ENCODE peak calls at places on chromosomes 12 and 14, in six cellular contexts. I is WTC11; O is fibroblast of the aortic adventitia; H is CD8-positive, alpha-beta T cell; G is K562; P is tibial nerve. V is an unnamed sample.

GRCh38 chr14:94864421-94865195 is 94.7 kb upstream of the GSC start:
- DNase-seq in I (peak), O (no peak), H (no peak), G (no peak), P (no peak), V (no peak)

GRCh38 chr12:12717586-12718381 is 616 bp downstream of the CDKN1B start:
- DNase-seq in I (peak), O (peak), H (peak), G (no peak), P (peak), V (no peak)

GRCh38 chr14:23430733-23431105 is 4.7 kb downstream of the MYH7 start:
- DNase-seq in I (no peak), O (no peak), H (no peak), G (no peak), P (no peak), V (no peak)

GRCh38 chr12:2027379-2027778 is 23.1 kb upstream of the DCP1B start:
- DNase-seq in I (no peak), O (peak), H (no peak), G (no peak), P (no peak), V (no peak)

GRCh38 chr12:6927999-6928702 is 392 bp downstream of the ATN1 start:
- DNase-seq in I (no peak), O (no peak), H (no peak), G (peak), P (no peak), V (peak)

GRCh38 chr12:94074970-94075695 is 73.2 kb upstream of the PLXNC1 start:
- DNase-seq in I (no peak), O (peak), H (no peak), G (peak), P (peak), V (peak)

GRCh38 chr14:97077253-97077653 is 280.1 kb downstream of the VRK1 start:
- DNase-seq in I (no peak), O (peak), H (peak), G (peak), P (peak), V (peak)

GRCh38 chr12:450438-450837 is 9.3 kb upstream of the B4GALNT3 start:
- DNase-seq in I (no peak), O (no peak), H (no peak), G (peak), P (no peak), V (no peak)

GRCh38 chr12:76445469-76445868 is 97.3 kb upstream of the BBS10 start:
- DNase-seq in I (no peak), O (peak), H (no peak), G (no peak), P (no peak), V (no peak)

GRCh38 chr14:22845821-22846625 is 9.6 kb downstream of the MMP14 start:
- DNase-seq in I (no peak), O (no peak), H (no peak), G (no peak), P (no peak), V (no peak)

GRCh38 chr12:26373606-26374495 is 178.5 kb downstream of the SSPN start:
- DNase-seq in I (no peak), O (no peak), H (no peak), G (no peak), P (no peak), V (no peak)

GRCh38 chr12:104680070-104680469 is 223.3 kb downstream of the CHST11 start:
- DNase-seq in I (no peak), O (no peak), H (no peak), G (no peak), P (no peak), V (peak)

GRCh38 chr12:11510671-11511070 is 115.3 kb upstream of the PRB2 start:
- DNase-seq in I (no peak), O (no peak), H (no peak), G (no peak), P (no peak), V (no peak)

GRCh38 chr14:103074699-103075341 is 9.2 kb upstream of the LBHD2 start:
- DNase-seq in I (no peak), O (peak), H (no peak), G (peak), P (peak), V (no peak)

GRCh38 chr14:74619672-74620131 is 7.7 kb upstream of the LTBP2 start:
- DNase-seq in I (no peak), O (peak), H (no peak), G (peak), P (peak), V (no peak)

GRCh38 chr12:45279916-45280547 is 64.1 kb downstream of the ANO6 start:
- DNase-seq in I (no peak), O (no peak), H (no peak), G (peak), P (no peak), V (no peak)

GRCh38 chr14:77144412-77145115 is 3.0 kb upstream of the ZDHHC22 start:
- DNase-seq in I (no peak), O (no peak), H (no peak), G (no peak), P (no peak), V (no peak)

GRCh38 chr14:74135386-74135785 is 50.6 kb downstream of the LIN52 start:
- DNase-seq in I (no peak), O (peak), H (no peak), G (no peak), P (no peak), V (no peak)

GRCh38 chr12:4809449-4810218 is 89.4 kb downstream of the GALNT8 start:
- DNase-seq in I (peak), O (no peak), H (no peak), G (no peak), P (no peak), V (peak)

GRCh38 chr12:128077917-128078298 is 189.1 kb upstream of the TMEM132C start:
- DNase-seq in I (no peak), O (no peak), H (no peak), G (no peak), P (no peak), V (no peak)

GRCh38 chr12:59079472-59079871 is 159.2 kb upstream of the LRIG3 start:
- DNase-seq in I (no peak), O (no peak), H (no peak), G (no peak), P (no peak), V (no peak)

GRCh38 chr14:104358528-104359300 is 220.3 kb downstream of the KIF26A start:
- DNase-seq in I (no peak), O (no peak), H (no peak), G (no peak), P (no peak), V (no peak)

GRCh38 chr14:24984846-24985589 is 64.9 kb downstream of the STXBP6 start:
- DNase-seq in I (no peak), O (no peak), H (no peak), G (peak), P (no peak), V (no peak)

GRCh38 chr14:24979725-24980239 is 70.2 kb downstream of the STXBP6 start:
- DNase-seq in I (no peak), O (no peak), H (no peak), G (no peak), P (no peak), V (no peak)

GRCh38 chr14:24986206-24986893 is 63.6 kb downstream of the STXBP6 start:
- DNase-seq in I (no peak), O (no peak), H (no peak), G (no peak), P (no peak), V (no peak)

GRCh38 chr14:24978862-24979724 is 70.9 kb downstream of the STXBP6 start:
- DNase-seq in I (no peak), O (no peak), H (no peak), G (no peak), P (no peak), V (peak)

DNA sequence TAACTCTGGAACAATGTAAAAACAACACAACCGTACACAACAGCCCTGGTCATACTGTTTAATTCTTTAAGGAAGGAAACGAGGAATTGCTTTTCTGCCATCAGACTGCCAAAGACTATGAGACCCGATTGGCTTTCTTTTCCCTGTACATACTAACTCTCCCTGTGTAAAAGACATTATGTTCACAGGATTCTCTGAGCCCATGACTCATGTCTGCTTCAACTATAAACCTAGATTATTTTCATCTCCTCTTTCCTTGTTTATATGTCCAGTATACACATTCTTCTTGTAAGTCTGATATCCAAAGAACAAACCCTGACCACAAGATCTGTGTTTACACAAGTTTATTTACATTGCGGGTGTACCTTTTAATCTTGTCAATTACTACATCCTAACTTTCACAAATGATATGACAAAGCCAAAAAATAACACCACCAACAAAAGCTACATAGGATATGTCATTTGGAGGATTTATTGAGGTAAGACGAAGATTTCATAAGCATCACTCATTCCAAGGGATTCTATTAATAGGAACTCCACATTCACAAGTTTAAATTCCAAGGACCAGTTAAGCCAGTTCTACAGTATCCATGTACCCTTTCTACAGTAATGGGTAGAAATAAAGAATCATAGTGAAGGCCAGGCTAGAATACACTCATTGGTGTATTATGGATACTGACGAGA is 67.3 kb downstream of the STXBP6 start:
- DNase-seq in I (no peak), O (peak), H (no peak), G (no peak), P (no peak), V (no peak)
- TF ChIP-seq CTCF in I (no peak), O (no peak), H (no peak), G (no peak), P (no peak), V (no peak)

GRCh38 chr14:58107947-58108552 is 44.0 kb downstream of the ARMH4 start:
- DNase-seq in I (peak), O (peak), H (no peak), G (peak), P (peak), V (peak)
- TF ChIP-seq CTCF in I (no peak), O (peak), H (peak), G (peak), P (peak), V (peak)

GRCh38 chr12:112782921-112783320 is 8.6 kb upstream of the RPH3A start:
- DNase-seq in I (no peak), O (no peak), H (no peak), G (no peak), P (no peak), V (no peak)

GRCh38 chr12:112792743-112793142 is 1.2 kb downstream of the RPH3A start:
- DNase-seq in I (no peak), O (no peak), H (no peak), G (no peak), P (no peak), V (no peak)

GRCh38 chr12:112782250-112782649 is 9.3 kb upstream of the RPH3A start:
- DNase-seq in I (no peak), O (no peak), H (no peak), G (no peak), P (no peak), V (no peak)

GRCh38 chr12:112792306-112792705 is 758 bp downstream of the RPH3A start:
- DNase-seq in I (no peak), O (no peak), H (no peak), G (no peak), P (no peak), V (no peak)

DNA sequence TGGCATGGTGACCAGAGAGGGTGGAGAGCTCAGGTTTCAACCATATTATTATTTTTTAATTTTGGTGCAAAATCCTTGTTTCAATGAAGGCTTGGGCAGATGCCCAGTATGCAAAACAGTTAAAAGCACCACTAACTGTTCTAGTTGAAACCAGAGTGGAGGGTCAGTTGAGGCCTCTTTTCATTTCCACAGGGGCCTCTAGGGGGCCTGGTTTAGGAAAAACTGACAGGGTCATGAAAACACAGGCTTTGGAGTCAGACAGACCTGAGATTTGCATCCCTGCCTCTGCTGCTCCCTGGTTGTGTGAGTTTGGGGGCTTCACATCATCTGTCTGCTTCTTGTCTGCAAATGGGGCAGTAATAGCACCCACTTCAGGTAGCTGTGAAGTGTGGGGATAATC is 3.3 kb upstream of the RPH3A start:
- DNase-seq in I (peak), O (no peak), H (no peak), G (peak), P (no peak), V (no peak)
- TF ChIP-seq CTCF in I (peak), O (no peak), H (no peak), G (peak), P (no peak), V (no peak)

GRCh38 chr14:70754989-70755388 is 54.3 kb downstream of the MAP3K9 start:
- DNase-seq in I (no peak), O (peak), H (no peak), G (no peak), P (no peak), V (no peak)
- TF ChIP-seq CTCF in I (no peak), O (no peak), H (no peak), G (no peak), P (no peak), V (no peak)

GRCh38 chr14:71166434-71166833 is 259.2 kb downstream of the PCNX1 start:
- DNase-seq in I (peak), O (peak), H (no peak), G (no peak), P (peak), V (peak)
- TF ChIP-seq CTCF in I (no peak), O (peak), H (no peak), G (peak), P (peak), V (peak)

GRCh38 chr14:90088160-90088559 is 26.4 kb downstream of the KCNK13 start:
- DNase-seq in I (no peak), O (no peak), H (no peak), G (no peak), P (no peak), V (no peak)
- TF ChIP-seq CTCF in I (no peak), O (no peak), H (no peak), G (no peak), P (no peak), V (no peak)

GRCh38 chr14:54502602-54503001 is 7.1 kb upstream of the CGRRF1 start:
- DNase-seq in I (no peak), O (peak), H (no peak), G (peak), P (no peak), V (no peak)

GRCh38 chr14:54501423-54501822 is 8.3 kb upstream of the CGRRF1 start:
- DNase-seq in I (no peak), O (no peak), H (no peak), G (no peak), P (no peak), V (no peak)

GRCh38 chr14:54498579-54498978 is 9.8 kb upstream of the GMFB start:
- DNase-seq in I (no peak), O (no peak), H (no peak), G (no peak), P (no peak), V (no peak)

GRCh38 chr14:54500744-54501143 is 9.0 kb upstream of the CGRRF1 start:
- DNase-seq in I (no peak), O (no peak), H (no peak), G (no peak), P (no peak), V (no peak)

GRCh38 chr14:54503476-54503875 is 6.2 kb upstream of the CGRRF1 start:
- DNase-seq in I (no peak), O (peak), H (no peak), G (no peak), P (no peak), V (no peak)
- TF ChIP-seq CTCF in I (no peak), O (peak), H (no peak), G (no peak), P (no peak), V (peak)

DNA sequence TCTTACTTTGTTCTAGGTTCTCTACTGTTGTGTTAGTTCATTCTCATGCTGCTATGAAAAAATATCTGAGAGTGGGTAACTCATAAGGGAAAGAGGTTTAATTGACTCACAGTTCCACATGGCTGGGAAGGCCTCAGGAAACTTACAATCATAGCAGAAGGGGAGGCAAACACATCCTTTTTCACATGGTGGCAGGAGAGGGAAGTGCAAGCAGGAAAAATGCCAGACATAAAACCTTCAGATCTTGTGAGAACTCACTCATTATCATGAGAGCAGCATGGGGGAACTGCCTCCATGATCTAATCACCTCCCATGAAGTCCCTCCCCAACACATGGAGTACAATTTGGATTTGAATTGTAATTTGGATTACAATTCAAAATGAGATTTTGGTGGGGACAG is 69.6 kb downstream of the MGST1 start:
- DNase-seq in I (no peak), O (no peak), H (no peak), G (no peak), P (no peak), V (no peak)
- TF ChIP-seq CTCF in I (no peak), O (no peak), H (no peak), G (no peak), P (no peak), V (no peak)

DNA sequence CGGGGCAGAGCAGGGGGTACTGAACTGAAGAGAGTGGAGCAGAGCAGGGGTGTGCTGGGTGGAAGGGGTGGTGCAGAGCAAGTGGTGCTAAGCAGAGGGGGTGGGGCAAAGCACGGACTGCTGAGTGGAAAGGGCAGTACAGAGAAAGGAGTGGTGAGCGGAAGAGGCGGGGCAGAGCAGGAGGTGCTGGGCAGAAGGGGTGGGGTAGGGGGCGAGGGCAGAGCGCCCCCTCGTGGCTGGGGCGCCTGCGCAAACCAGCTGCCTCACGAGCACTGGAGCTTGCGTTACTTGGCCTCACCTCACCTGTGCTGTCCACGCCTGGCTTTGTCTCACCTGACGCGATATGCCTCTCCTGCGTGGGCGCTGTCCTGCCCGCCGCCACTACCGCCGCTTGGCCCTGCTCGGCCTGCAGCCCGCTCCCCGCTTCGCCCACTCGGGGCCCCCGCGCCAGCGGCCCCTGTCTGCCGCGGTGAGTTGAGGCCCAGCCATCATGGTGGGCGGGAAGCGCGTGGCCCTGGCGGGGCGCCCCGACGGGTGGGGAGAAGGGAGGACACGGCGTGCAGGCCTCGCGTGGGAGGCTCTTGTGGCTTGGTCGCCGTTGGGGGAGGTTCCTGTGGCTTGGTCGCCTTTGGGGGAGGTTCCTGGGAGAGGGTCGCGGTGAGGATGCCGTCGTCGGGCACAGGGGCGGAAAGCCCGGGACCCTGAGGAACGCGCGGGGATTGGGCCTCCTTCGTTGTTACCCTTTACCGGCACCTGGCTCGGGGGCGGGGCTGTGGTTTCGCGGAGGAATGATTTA is at the start of gene COX8C:
- DNase-seq in I (peak), O (no peak), H (no peak), G (peak), P (no peak), V (no peak)
- TF ChIP-seq CTCF in I (no peak), O (no peak), H (no peak), G (peak), P (no peak), V (no peak)

V was measured in GM20000.